ENCODE peak calls at places on chromosomes 12 and 14, in nine cellular contexts. J is choroid plexus epithelial cell; G is T-helper 1 cell; I is hypothalamus; P is left lobe of liver; C is astrocyte of the spinal cord; L is A549; D is activated CD8-positive, alpha-beta memory T cell treated with anti-CD3 and anti-CD28 coated beads, Interleukin-2, amount 10 ng/mL, durations not matched to agents 7 days and 5 days; T is H9. F is an unnamed sample.

GRCh38 chr12:131384544-131384855 is 326.4 kb upstream of the SFSWAP start:
- DNase-seq in J (no peak), G (no peak), I (no peak), P (no peak), C (no peak), L (no peak), D (no peak), T (no peak), F (no peak)

GRCh38 chr12:103455020-103455763 is 40.6 kb downstream of the C12orf42 start:
- DNase-seq in J (no peak), G (no peak), I (no peak), P (no peak), C (no peak), L (no peak), D (peak; percentile 59), T (no peak), F (no peak)

GRCh38 chr14:52318829-52319604 is 4.9 kb downstream of the PTGER2 start:
- DNase-seq in J (no peak), G (no peak), I (no peak), P (no peak), C (peak; percentile 43), L (no peak), D (peak; percentile 64), T (no peak), F (no peak)

GRCh38 chr14:104467641-104468040 is 111.9 kb upstream of the C14orf180 start:
- DNase-seq in J (no peak), G (no peak), I (no peak), P (no peak), C (no peak), L (no peak), D (no peak), T (no peak), F (no peak)

GRCh38 chr12:114668151-114668891 is 15.7 kb downstream of the TBX3 start:
- DNase-seq in J (peak; percentile 77), G (no peak), I (peak; percentile 2), P (peak; percentile 91), C (peak; percentile 86), L (peak; percentile 91), D (no peak), T (peak; percentile 95), F (no peak)

GRCh38 chr12:102634216-102634615 is 153.9 kb upstream of the IGF1 start:
- DNase-seq in J (peak; percentile 40), G (no peak), I (no peak), P (no peak), C (no peak), L (no peak), D (no peak), T (no peak), F (no peak)

GRCh38 chr12:49982246-49983229 is 9.8 kb downstream of the AQP6 start:
- DNase-seq in J (peak; percentile 20), G (no peak), I (no peak), P (no peak), C (no peak), L (no peak), D (no peak), T (no peak), F (no peak)

GRCh38 chr12:128190614-128191013 is 76.4 kb upstream of the TMEM132C start:
- DNase-seq in J (no peak), G (no peak), I (peak; percentile 11), P (no peak), C (no peak), L (no peak), D (no peak), T (peak; percentile 80), F (no peak)

GRCh38 chr14:78253986-78254385 is 83.8 kb downstream of the NRXN3 start:
- DNase-seq in J (peak; percentile 39), G (no peak), I (no peak), P (no peak), C (peak; percentile 71), L (peak; percentile 43), D (no peak), T (no peak), F (no peak)

GRCh38 chr14:59026086-59026485 is 162.4 kb upstream of the DAAM1 start:
- DNase-seq in J (no peak), G (no peak), I (no peak), P (no peak), C (peak; percentile 29), L (no peak), D (no peak), T (no peak), F (no peak)

GRCh38 chr14:64733321-64733720 is 29.1 kb downstream of the PLEKHG3 start:
- DNase-seq in J (no peak), G (no peak), I (no peak), P (no peak), C (no peak), L (no peak), D (no peak), T (no peak), F (no peak)

GRCh38 chr14:84657866-84658385 is 872.0 kb upstream of the FLRT2 start:
- DNase-seq in J (no peak), G (no peak), I (no peak), P (no peak), C (no peak), L (no peak), D (no peak), T (no peak), F (no peak)

GRCh38 chr14:21723431-21724045 is 49.9 kb upstream of the OR4E1 start:
- DNase-seq in J (peak; percentile 4), G (no peak), I (no peak), P (no peak), C (no peak), L (peak; percentile 41), D (peak; percentile 67), T (peak; percentile 91), F (peak; percentile 38)

GRCh38 chr14:76313861-76314260 is 62.1 kb upstream of the ESRRB start:
- DNase-seq in J (no peak), G (no peak), I (no peak), P (no peak), C (no peak), L (no peak), D (no peak), T (no peak), F (no peak)

GRCh38 chr12:52221912-52222457 is 11.1 kb upstream of the KRT7 start:
- DNase-seq in J (peak; percentile 48), G (no peak), I (peak; percentile 25), P (no peak), C (no peak), L (peak; percentile 90), D (peak; percentile 84), T (peak; percentile 93), F (no peak)

GRCh38 chr12:74890237-74890599 is 319.4 kb downstream of the KCNC2 start:
- DNase-seq in J (peak; percentile 94), G (no peak), I (no peak), P (no peak), C (peak; percentile 88), L (peak; percentile 79), D (peak; percentile 60), T (no peak), F (no peak)

GRCh38 chr14:104520620-104521410 is 58.7 kb upstream of the C14orf180 start:
- DNase-seq in J (no peak), G (no peak), I (no peak), P (peak; percentile 21), C (no peak), L (no peak), D (no peak), T (no peak), F (no peak)

GRCh38 chr12:56079729-56080555 is at the start of gene ERBB3:
- DNase-seq in J (peak; percentile 80), G (peak; percentile 24), I (peak; percentile 69), P (peak; percentile 88), C (peak; percentile 79), L (peak; percentile 80), D (peak; percentile 76), T (peak; percentile 93), F (peak; percentile 61)

GRCh38 chr12:116773276-116773731 is 35.2 kb downstream of the RNFT2 start:
- DNase-seq in J (peak; percentile 17), G (no peak), I (no peak), P (no peak), C (no peak), L (peak; percentile 43), D (no peak), T (peak; percentile 55), F (no peak)

GRCh38 chr14:22390824-22391461 is 198.1 kb downstream of the DAD1 start:
- DNase-seq in J (no peak), G (no peak), I (no peak), P (no peak), C (no peak), L (peak; percentile 15), D (no peak), T (no peak), F (no peak)

GRCh38 chr12:105076098-105076497 is 8.2 kb downstream of the ALDH1L2 start:
- DNase-seq in J (peak; percentile 52), G (no peak), I (no peak), P (no peak), C (peak; percentile 31), L (no peak), D (no peak), T (no peak), F (no peak)

GRCh38 chr12:27504506-27504905 is 19.5 kb upstream of the PPFIBP1 start:
- DNase-seq in J (peak; percentile 16), G (no peak), I (no peak), P (no peak), C (peak; percentile 29), L (no peak), D (no peak), T (no peak), F (no peak)

GRCh38 chr12:117388865-117389508 is 27.6 kb upstream of the NOS1 start:
- DNase-seq in J (no peak), G (no peak), I (no peak), P (no peak), C (no peak), L (no peak), D (no peak), T (no peak), F (no peak)

GRCh38 chr12:21354641-21355040 is 18.1 kb upstream of the IAPP start:
- DNase-seq in J (no peak), G (no peak), I (no peak), P (no peak), C (no peak), L (no peak), D (no peak), T (no peak), F (no peak)

GRCh38 chr14:97785495-97785894 is 988.3 kb downstream of the VRK1 start:
- DNase-seq in J (no peak), G (no peak), I (no peak), P (no peak), C (no peak), L (no peak), D (no peak), T (no peak), F (no peak)

GRCh38 chr14:104232070-104232484 is 93.7 kb downstream of the KIF26A start:
- DNase-seq in J (no peak), G (no peak), I (no peak), P (no peak), C (no peak), L (no peak), D (no peak), T (no peak), F (no peak)

GRCh38 chr12:49776413-49776812 is 35.1 kb downstream of the TMBIM6 start:
- DNase-seq in J (peak; percentile 90), G (no peak), I (peak; percentile 30), P (no peak), C (peak; percentile 71), L (peak; percentile 83), D (peak; percentile 79), T (peak; percentile 88), F (peak; percentile 14)

GRCh38 chr14:52338282-52338681 is 24.2 kb downstream of the PTGER2 start:
- DNase-seq in J (peak; percentile 74), G (no peak), I (no peak), P (no peak), C (peak; percentile 61), L (peak; percentile 65), D (no peak), T (no peak), F (no peak)

GRCh38 chr12:124921200-124922008 is 7.0 kb upstream of the UBC start:
- DNase-seq in J (peak; percentile 73), G (no peak), I (no peak), P (no peak), C (peak; percentile 66), L (peak; percentile 78), D (peak; percentile 94), T (peak; percentile 85), F (peak; percentile 33)

GRCh38 chr12:69966409-69966808 is 141.4 kb downstream of the MYRFL start:
- DNase-seq in J (peak; percentile 20), G (no peak), I (no peak), P (no peak), C (peak; percentile 51), L (peak; percentile 47), D (no peak), T (no peak), F (no peak)

GRCh38 chr12:12172106-12172511 is 94.7 kb downstream of the LRP6 start:
- DNase-seq in J (peak; percentile 67), G (no peak), I (no peak), P (no peak), C (peak; percentile 65), L (no peak), D (peak; percentile 81), T (no peak), F (no peak)

F was measured in CD4-positive, alpha-beta T cell.